ENCODE peak calls at places on chromosome 10, in eight cellular contexts. G is NCI-H524; W is neural crest cell; M is hippocampal formation; J is activated CD8-positive, alpha-beta memory T cell treated with anti-CD3 and anti-CD28 coated beads for 24 hours; X is activated T-helper 1 cell treated with Interleukin-2 at 50 U/mL for 16 hours; A is brain microvascular endothelial cell; R is HCT116. P is an unnamed sample.

GRCh38 chr10:122878799-122879338 is 512 bp downstream of the FAM24B start:
- DNase-seq in G (no peak), W (no peak), M (no peak), J (no peak), X (no peak), A (no peak), R (no peak), P (no peak)

GRCh38 chr10:71531485-71532446 is 135.0 kb downstream of the CDH23 start:
- DNase-seq in G (peak), W (no peak), M (no peak), J (peak), X (no peak), A (no peak), R (no peak), P (no peak)

GRCh38 chr10:80413152-80413996 is 5.0 kb downstream of the PRXL2A start:
- DNase-seq in G (no peak), W (no peak), M (no peak), J (no peak), X (no peak), A (peak), R (no peak), P (no peak)

GRCh38 chr10:129711261-129711660 is 244.2 kb downstream of the MGMT start:
- DNase-seq in G (no peak), W (no peak), M (no peak), J (peak), X (no peak), A (no peak), R (no peak), P (no peak)

GRCh38 chr10:30883116-30883515 is 148.5 kb downstream of the ZNF438 start:
- DNase-seq in G (no peak), W (no peak), M (no peak), J (no peak), X (no peak), A (no peak), R (no peak), P (no peak)

GRCh38 chr10:4780782-4781181 is 45.2 kb upstream of the AKR1E2 start:
- DNase-seq in G (no peak), W (no peak), M (no peak), J (no peak), X (no peak), A (no peak), R (no peak), P (no peak)

GRCh38 chr10:124906551-124907001 is 35.3 kb upstream of the ZRANB1 start:
- DNase-seq in G (no peak), W (no peak), M (no peak), J (peak), X (no peak), A (peak), R (no peak), P (no peak)

GRCh38 chr10:34649385-34649784 is 165.7 kb downstream of the PARD3 start:
- DNase-seq in G (no peak), W (no peak), M (no peak), J (no peak), X (no peak), A (no peak), R (no peak), P (no peak)

GRCh38 chr10:88991900-88992237 is 1.3 kb downstream of the FAS start:
- DNase-seq in G (no peak), W (no peak), M (no peak), J (no peak), X (no peak), A (no peak), R (no peak), P (no peak)

GRCh38 chr10:76257816-76258215 is 826.4 kb downstream of the LRMDA start:
- DNase-seq in G (no peak), W (no peak), M (no peak), J (no peak), X (no peak), A (no peak), R (no peak), P (no peak)

GRCh38 chr10:99924451-99924850 is 85.3 kb downstream of the DNMBP start:
- DNase-seq in G (no peak), W (no peak), M (no peak), J (no peak), X (no peak), A (no peak), R (no peak), P (no peak)

GRCh38 chr10:130926442-130926841 is 385.1 kb downstream of the TCERG1L start:
- DNase-seq in G (no peak), W (no peak), M (no peak), J (no peak), X (no peak), A (no peak), R (no peak), P (no peak)

GRCh38 chr10:62655337-62655994 is 149.1 kb upstream of the ADO start:
- DNase-seq in G (no peak), W (no peak), M (no peak), J (no peak), X (no peak), A (no peak), R (no peak), P (no peak)

GRCh38 chr10:16477757-16478156 is 40.9 kb downstream of the PTER start:
- DNase-seq in G (no peak), W (no peak), M (no peak), J (no peak), X (no peak), A (no peak), R (no peak), P (no peak)

GRCh38 chr10:69866688-69867461 is 65.2 kb downstream of the COL13A1 start:
- DNase-seq in G (no peak), W (peak), M (peak), J (no peak), X (no peak), A (peak), R (peak), P (no peak)

GRCh38 chr10:100739516-100740368 is 5.6 kb upstream of the PAX2 start:
- DNase-seq in G (peak), W (no peak), M (no peak), J (no peak), X (no peak), A (no peak), R (no peak), P (no peak)

GRCh38 chr10:15879058-15879457 is 18.8 kb upstream of the MINDY3 start:
- DNase-seq in G (no peak), W (no peak), M (peak), J (no peak), X (no peak), A (peak), R (no peak), P (peak)

GRCh38 chr10:30589441-30589840 is 40.1 kb downstream of the LYZL2 start:
- DNase-seq in G (no peak), W (no peak), M (no peak), J (no peak), X (no peak), A (no peak), R (no peak), P (no peak)

P was measured in NCI-H460.